ENCODE peak calls at places on chromosomes 3 and 15, in nine cellular contexts. W is amniotic stem cell, K is thyroid gland, B is heart left ventricle, H is GM12865, T is H1, N is amniotic epithelial cell, L is GM23248, I is sigmoid colon. A is an unnamed sample.
A peak's percentile ranks its signal among the peaks of the same experiment; 100 is the strongest.

GRCh38 chr15:75943713-75944215 is 40.1 kb downstream of the FBXO22 start:
- DNase-seq in W (no peak), B (no peak), L (peak; percentile 36), N (no peak), H (no peak), T (no peak), I (no peak), K (peak; percentile 8), A (no peak)

GRCh38 chr3:156803949-156804741 is 22.0 kb upstream of the LEKR1 start:
- DNase-seq in I (no peak), B (no peak), L (no peak), T (no peak), N (no peak), H (no peak), K (no peak), W (no peak), A (no peak)

GRCh38 chr3:36483709-36484108 is 103.4 kb downstream of the STAC start:
- DNase-seq in N (no peak), B (no peak), K (no peak), H (no peak), T (no peak), W (no peak), L (no peak), I (no peak), A (no peak)

GRCh38 chr3:60282840-60283239 is 968.4 kb downstream of the FHIT start:
- DNase-seq in L (no peak), T (no peak), K (no peak), I (no peak), N (no peak), B (no peak), W (no peak), H (no peak), A (no peak)

GRCh38 chr15:73930790-73931281 is 4.6 kb downstream of the LOXL1 start:
- DNase-seq in B (peak; percentile 70), H (no peak), L (peak; percentile 87), K (no peak), W (peak; percentile 60), T (no peak), N (no peak), I (no peak), A (no peak)

GRCh38 chr3:61814674-61815073 is 253.3 kb downstream of the PTPRG start:
- DNase-seq in I (no peak), N (no peak), L (no peak), H (no peak), T (no peak), K (no peak), W (no peak), B (no peak), A (no peak)

GRCh38 chr3:94004301-94004910 is 24.0 kb downstream of the STX19 start:
- DNase-seq in B (no peak), H (peak; percentile 76), W (peak; percentile 50), L (peak; percentile 83), N (peak; percentile 74), T (no peak), I (no peak), K (no peak), A (peak; percentile 84)

GRCh38 chr15:29097971-29098370 is 171.7 kb downstream of the NSMCE3 start:
- DNase-seq in B (no peak), W (no peak), N (peak; percentile 27), L (no peak), H (no peak), K (no peak), I (peak; percentile 42), T (no peak), A (no peak)

GRCh38 chr3:111311126-111311525 is 230.9 kb upstream of the CD96 start:
- DNase-seq in B (no peak), K (no peak), H (no peak), T (no peak), W (no peak), N (peak; percentile 9), I (no peak), L (no peak), A (no peak)

GRCh38 chr15:66907826-66908502 is 157.4 kb upstream of the SMAD3 start:
- DNase-seq in T (no peak), B (peak; percentile 82), H (peak; percentile 49), I (peak; percentile 88), K (peak; percentile 17), L (peak; percentile 52), N (no peak), W (no peak), A (peak; percentile 89)

GRCh38 chr3:106810461-106810733 is 566.8 kb upstream of the CCDC54 start:
- DNase-seq in T (no peak), H (no peak), B (no peak), K (no peak), W (no peak), L (no peak), N (peak; percentile 34), I (no peak), A (no peak)

GRCh38 chr3:114435733-114436132 is 141.9 kb downstream of the TIGIT start:
- DNase-seq in N (no peak), H (no peak), I (no peak), K (no peak), W (no peak), B (no peak), L (peak; percentile 42), T (no peak), A (no peak)

GRCh38 chr3:180467177-180467576 is 134.8 kb upstream of the TTC14 start:
- DNase-seq in N (no peak), K (no peak), I (no peak), H (no peak), L (no peak), W (no peak), B (no peak), T (no peak), A (no peak)

GRCh38 chr15:65323071-65323511 is 18.6 kb downstream of the RNU5B-1 start:
- DNase-seq in K (peak; percentile 96), W (no peak), H (no peak), T (no peak), L (no peak), N (peak; percentile 72), B (peak; percentile 86), I (peak; percentile 96), A (no peak)

GRCh38 chr3:179558742-179559364 is 3.9 kb upstream of the ACTL6A start:
- DNase-seq in K (peak; percentile 49), N (peak; percentile 85), T (peak; percentile 72), L (peak; percentile 87), H (peak; percentile 76), I (peak; percentile 80), B (peak; percentile 62), W (peak; percentile 48), A (peak; percentile 85)

GRCh38 chr3:182226995-182227394 is 515.3 kb downstream of the SOX2 start:
- DNase-seq in N (no peak), H (no peak), T (no peak), K (no peak), B (no peak), W (no peak), I (no peak), L (no peak), A (no peak)

GRCh38 chr3:162517110-162517509 is 1020.5 kb downstream of the OTOL1 start:
- DNase-seq in L (peak; percentile 6), I (no peak), T (no peak), N (no peak), B (no peak), W (no peak), H (no peak), K (no peak), A (no peak)

GRCh38 chr3:134327594-134327975 is 46.7 kb downstream of the AMOTL2 start:
- DNase-seq in N (peak; percentile 95), T (no peak), L (peak; percentile 95), K (no peak), W (no peak), B (no peak), I (no peak), H (no peak), A (no peak)

GRCh38 chr3:141385386-141386079 is 17.2 kb downstream of the ZBTB38 start:
- DNase-seq in K (peak; percentile 30), I (no peak), B (no peak), W (no peak), T (no peak), H (peak; percentile 58), N (no peak), L (no peak), A (no peak)

GRCh38 chr15:99536422-99537033 is 29.3 kb upstream of the MEF2A start:
- DNase-seq in I (peak; percentile 71), B (peak; percentile 42), T (no peak), L (peak; percentile 85), W (peak; percentile 62), K (peak; percentile 21), H (no peak), N (peak; percentile 35), A (no peak)

GRCh38 chr3:126895178-126896066 is 87.5 kb upstream of the PLXNA1 start:
- DNase-seq in I (no peak), W (no peak), N (peak; percentile 69), K (peak; percentile 19), T (no peak), B (no peak), L (peak; percentile 41), H (no peak), A (no peak)

GRCh38 chr15:70014860-70015490 is 82.7 kb downstream of the TLE3 start:
- DNase-seq in N (no peak), K (no peak), H (peak; percentile 98), L (no peak), T (peak; percentile 69), W (no peak), I (no peak), B (no peak), A (peak; percentile 78)

GRCh38 chr15:78800189-78800588 is 11.1 kb downstream of the ADAMTS7 start:
- DNase-seq in T (no peak), B (no peak), N (no peak), H (no peak), I (no peak), L (no peak), K (no peak), W (no peak), A (no peak)

GRCh38 chr3:138332472-138333073 is 2.9 kb upstream of the NME9 start:
- DNase-seq in L (peak; percentile 70), I (no peak), H (peak; percentile 32), N (peak; percentile 43), B (no peak), W (no peak), K (no peak), T (peak; percentile 42), A (peak; percentile 60)

GRCh38 chr3:55489804-55490132 is 2.7 kb upstream of the WNT5A start:
- DNase-seq in L (no peak), T (peak; percentile 72), B (no peak), W (no peak), H (no peak), N (peak; percentile 55), I (no peak), K (peak; percentile 67), A (no peak)

GRCh38 chr15:90087454-90088154 is 14.7 kb downstream of the IDH2 start:
- DNase-seq in L (peak; percentile 51), W (no peak), I (no peak), N (peak; percentile 35), H (peak; percentile 34), T (no peak), B (no peak), K (no peak), A (peak; percentile 64)

GRCh38 chr15:67142142-67143092 is 77.0 kb downstream of the SMAD3 start:
- DNase-seq in W (peak; percentile 36), L (peak; percentile 92), I (peak; percentile 80), K (peak; percentile 5), H (no peak), T (no peak), N (peak; percentile 88), B (no peak), A (no peak)

GRCh38 chr15:28989239-28989830 is 103.6 kb downstream of the APBA2 start:
- DNase-seq in W (no peak), K (no peak), I (no peak), B (no peak), T (no peak), N (no peak), H (peak; percentile 5), L (no peak), A (peak; percentile 44)

GRCh38 chr3:156201411-156202405 is 81.3 kb downstream of the KCNAB1 start:
- DNase-seq in H (no peak), L (no peak), N (no peak), W (no peak), B (no peak), T (no peak), K (peak; percentile 70), I (no peak), A (no peak)

GRCh38 chr15:37061996-37062395 is 38.4 kb downstream of the MEIS2 start:
- DNase-seq in L (no peak), H (no peak), N (no peak), W (no peak), I (no peak), B (no peak), K (no peak), T (no peak), A (no peak)

GRCh38 chr15:58438956-58439355 is 7.2 kb downstream of the LIPC start:
- DNase-seq in T (no peak), H (peak; percentile 46), N (peak; percentile 70), B (peak; percentile 69), I (no peak), K (peak; percentile 52), W (no peak), L (peak; percentile 77), A (peak; percentile 49)

A was measured in Karpas-422.